ENCODE peak calls at places on chromosomes 6 and 20, in six cellular contexts. One of them, this sample, is unnamed.

GRCh38 chr20:44660506-44660905 is 9.0 kb upstream of the ADA start:
- DNase-seq in nephron progenitor cell: no peak
- DNase-seq in progenitor cell of endocrine pancreas: no peak
- DNase-seq in heart right ventricle: no peak
- DNase-seq in endothelial cell: no peak
- DNase-seq in fibroblast of pulmonary artery: no peak
- DNase-seq in this sample: no peak

GRCh38 chr6:170260686-170261085 is 30.2 kb downstream of the DLL1 start:
- DNase-seq in nephron progenitor cell: no peak
- DNase-seq in progenitor cell of endocrine pancreas: no peak
- DNase-seq in heart right ventricle: no peak
- DNase-seq in endothelial cell: no peak
- DNase-seq in fibroblast of pulmonary artery: no peak
- DNase-seq in this sample: no peak

GRCh38 chr20:39245685-39246311 is 283.7 kb downstream of the DHX35 start:
- DNase-seq in nephron progenitor cell: no peak
- DNase-seq in progenitor cell of endocrine pancreas: no peak
- DNase-seq in heart right ventricle: no peak
- DNase-seq in endothelial cell: no peak
- DNase-seq in fibroblast of pulmonary artery: no peak
- DNase-seq in this sample: no peak

GRCh38 chr6:133705071-133705470 is 183.8 kb upstream of the TCF21 start:
- DNase-seq in nephron progenitor cell: no peak
- DNase-seq in progenitor cell of endocrine pancreas: no peak
- DNase-seq in heart right ventricle: no peak
- DNase-seq in endothelial cell: no peak
- DNase-seq in fibroblast of pulmonary artery: peak; percentile 83
- DNase-seq in this sample: no peak

GRCh38 chr6:128491643-128492206 is 28.7 kb downstream of the PTPRK start:
- DNase-seq in nephron progenitor cell: no peak
- DNase-seq in progenitor cell of endocrine pancreas: no peak
- DNase-seq in heart right ventricle: peak; percentile 63
- DNase-seq in endothelial cell: no peak
- DNase-seq in fibroblast of pulmonary artery: peak; percentile 89
- DNase-seq in this sample: no peak

GRCh38 chr6:165729307-165729936 is 66.4 kb upstream of the PDE10A start:
- DNase-seq in nephron progenitor cell: peak; percentile 66
- DNase-seq in progenitor cell of endocrine pancreas: no peak
- DNase-seq in heart right ventricle: peak; percentile 55
- DNase-seq in endothelial cell: peak; percentile 67
- DNase-seq in fibroblast of pulmonary artery: peak; percentile 51
- DNase-seq in this sample: no peak

GRCh38 chr20:1185781-1186334 is 1.1 kb upstream of the TMEM74B start:
- DNase-seq in nephron progenitor cell: peak; percentile 74
- DNase-seq in progenitor cell of endocrine pancreas: peak; percentile 54
- DNase-seq in heart right ventricle: peak; percentile 48
- DNase-seq in endothelial cell: peak; percentile 80
- DNase-seq in fibroblast of pulmonary artery: peak; percentile 48
- DNase-seq in this sample: no peak

GRCh38 chr6:37624606-37625574 is 72.8 kb downstream of the MDGA1 start:
- DNase-seq in nephron progenitor cell: no peak
- DNase-seq in progenitor cell of endocrine pancreas: no peak
- DNase-seq in heart right ventricle: peak; percentile 27
- DNase-seq in endothelial cell: no peak
- DNase-seq in fibroblast of pulmonary artery: no peak
- DNase-seq in this sample: no peak

GRCh38 chr6:9647043-9647520 is 767.8 kb downstream of the TFAP2A start:
- DNase-seq in nephron progenitor cell: no peak
- DNase-seq in progenitor cell of endocrine pancreas: no peak
- DNase-seq in heart right ventricle: no peak
- DNase-seq in endothelial cell: no peak
- DNase-seq in fibroblast of pulmonary artery: no peak
- DNase-seq in this sample: no peak

GRCh38 chr20:13199279-13199678 is 21.8 kb upstream of the ISM1 start:
- DNase-seq in nephron progenitor cell: no peak
- DNase-seq in progenitor cell of endocrine pancreas: no peak
- DNase-seq in heart right ventricle: no peak
- DNase-seq in endothelial cell: no peak
- DNase-seq in fibroblast of pulmonary artery: no peak
- DNase-seq in this sample: no peak

GRCh38 chr6:125099211-125100017 is 54.2 kb upstream of the TPD52L1 start:
- DNase-seq in nephron progenitor cell: peak; percentile 76
- DNase-seq in progenitor cell of endocrine pancreas: peak; percentile 34
- DNase-seq in heart right ventricle: peak; percentile 58
- DNase-seq in endothelial cell: peak; percentile 58
- DNase-seq in fibroblast of pulmonary artery: peak; percentile 69
- DNase-seq in this sample: no peak

GRCh38 chr6:106360410-106360988 is at the start of gene CRYBG1:
- DNase-seq in nephron progenitor cell: peak; percentile 87
- DNase-seq in progenitor cell of endocrine pancreas: peak; percentile 96
- DNase-seq in heart right ventricle: no peak
- DNase-seq in endothelial cell: peak; percentile 68
- DNase-seq in fibroblast of pulmonary artery: peak; percentile 13
- DNase-seq in this sample: no peak

GRCh38 chr6:90703383-90703782 is 116.5 kb upstream of the MAP3K7 start:
- DNase-seq in nephron progenitor cell: no peak
- DNase-seq in progenitor cell of endocrine pancreas: no peak
- DNase-seq in heart right ventricle: no peak
- DNase-seq in endothelial cell: no peak
- DNase-seq in fibroblast of pulmonary artery: no peak
- DNase-seq in this sample: no peak

GRCh38 chr6:130981409-130981808 is 81.6 kb downstream of the EPB41L2 start:
- DNase-seq in nephron progenitor cell: no peak
- DNase-seq in progenitor cell of endocrine pancreas: no peak
- DNase-seq in heart right ventricle: peak; percentile 59
- DNase-seq in endothelial cell: no peak
- DNase-seq in fibroblast of pulmonary artery: peak; percentile 90
- DNase-seq in this sample: no peak

GRCh38 chr20:3687655-3688054 is 5.8 kb upstream of the ADAM33 start:
- DNase-seq in nephron progenitor cell: no peak
- DNase-seq in progenitor cell of endocrine pancreas: no peak
- DNase-seq in heart right ventricle: peak; percentile 33
- DNase-seq in endothelial cell: no peak
- DNase-seq in fibroblast of pulmonary artery: peak; percentile 75
- DNase-seq in this sample: no peak

GRCh38 chr6:135195522-135195921 is 14.4 kb downstream of the MYB start:
- DNase-seq in nephron progenitor cell: no peak
- DNase-seq in progenitor cell of endocrine pancreas: no peak
- DNase-seq in heart right ventricle: no peak
- DNase-seq in endothelial cell: no peak
- DNase-seq in fibroblast of pulmonary artery: no peak
- DNase-seq in this sample: no peak

GRCh38 chr6:166712554-166713228 is 85.6 kb upstream of the RPS6KA2 start:
- DNase-seq in nephron progenitor cell: no peak
- DNase-seq in progenitor cell of endocrine pancreas: no peak
- DNase-seq in heart right ventricle: no peak
- DNase-seq in endothelial cell: no peak
- DNase-seq in fibroblast of pulmonary artery: no peak
- DNase-seq in this sample: no peak

GRCh38 chr20:8318999-8319614 is 187.0 kb downstream of the PLCB1 start:
- DNase-seq in nephron progenitor cell: no peak
- DNase-seq in progenitor cell of endocrine pancreas: no peak
- DNase-seq in heart right ventricle: no peak
- DNase-seq in endothelial cell: no peak
- DNase-seq in fibroblast of pulmonary artery: no peak
- DNase-seq in this sample: no peak

GRCh38 chr6:24270011-24270410 is 87.8 kb downstream of the DCDC2 start:
- DNase-seq in nephron progenitor cell: no peak
- DNase-seq in progenitor cell of endocrine pancreas: no peak
- DNase-seq in heart right ventricle: no peak
- DNase-seq in endothelial cell: no peak
- DNase-seq in fibroblast of pulmonary artery: no peak
- DNase-seq in this sample: no peak

GRCh38 chr20:20561172-20561571 is 151.3 kb downstream of the RALGAPA2 start:
- DNase-seq in nephron progenitor cell: no peak
- DNase-seq in progenitor cell of endocrine pancreas: no peak
- DNase-seq in heart right ventricle: no peak
- DNase-seq in endothelial cell: no peak
- DNase-seq in fibroblast of pulmonary artery: no peak
- DNase-seq in this sample: no peak

GRCh38 chr6:170503414-170503761 is 49.7 kb downstream of the PSMB1 start:
- DNase-seq in nephron progenitor cell: no peak
- DNase-seq in progenitor cell of endocrine pancreas: no peak
- DNase-seq in heart right ventricle: no peak
- DNase-seq in endothelial cell: no peak
- DNase-seq in fibroblast of pulmonary artery: no peak
- DNase-seq in this sample: no peak

GRCh38 chr20:7410150-7410549 is 530.1 kb downstream of the HAO1 start:
- DNase-seq in nephron progenitor cell: no peak
- DNase-seq in progenitor cell of endocrine pancreas: no peak
- DNase-seq in heart right ventricle: no peak
- DNase-seq in endothelial cell: no peak
- DNase-seq in fibroblast of pulmonary artery: no peak
- DNase-seq in this sample: no peak

GRCh38 chr6:166957087-166957804 is 896 bp upstream of the RNASET2 start:
- DNase-seq in nephron progenitor cell: peak; percentile 34
- DNase-seq in progenitor cell of endocrine pancreas: peak; percentile 15
- DNase-seq in heart right ventricle: peak; percentile 32
- DNase-seq in endothelial cell: no peak
- DNase-seq in fibroblast of pulmonary artery: no peak
- DNase-seq in this sample: no peak

GRCh38 chr6:12886961-12887775 is 170.6 kb downstream of the PHACTR1 start:
- DNase-seq in nephron progenitor cell: no peak
- DNase-seq in progenitor cell of endocrine pancreas: no peak
- DNase-seq in heart right ventricle: no peak
- DNase-seq in endothelial cell: no peak
- DNase-seq in fibroblast of pulmonary artery: no peak
- DNase-seq in this sample: peak; percentile 70

GRCh38 chr6:81847866-81848265 is 95.4 kb upstream of the TENT5A start:
- DNase-seq in nephron progenitor cell: no peak
- DNase-seq in progenitor cell of endocrine pancreas: no peak
- DNase-seq in heart right ventricle: no peak
- DNase-seq in endothelial cell: no peak
- DNase-seq in fibroblast of pulmonary artery: no peak
- DNase-seq in this sample: no peak

DNA sequence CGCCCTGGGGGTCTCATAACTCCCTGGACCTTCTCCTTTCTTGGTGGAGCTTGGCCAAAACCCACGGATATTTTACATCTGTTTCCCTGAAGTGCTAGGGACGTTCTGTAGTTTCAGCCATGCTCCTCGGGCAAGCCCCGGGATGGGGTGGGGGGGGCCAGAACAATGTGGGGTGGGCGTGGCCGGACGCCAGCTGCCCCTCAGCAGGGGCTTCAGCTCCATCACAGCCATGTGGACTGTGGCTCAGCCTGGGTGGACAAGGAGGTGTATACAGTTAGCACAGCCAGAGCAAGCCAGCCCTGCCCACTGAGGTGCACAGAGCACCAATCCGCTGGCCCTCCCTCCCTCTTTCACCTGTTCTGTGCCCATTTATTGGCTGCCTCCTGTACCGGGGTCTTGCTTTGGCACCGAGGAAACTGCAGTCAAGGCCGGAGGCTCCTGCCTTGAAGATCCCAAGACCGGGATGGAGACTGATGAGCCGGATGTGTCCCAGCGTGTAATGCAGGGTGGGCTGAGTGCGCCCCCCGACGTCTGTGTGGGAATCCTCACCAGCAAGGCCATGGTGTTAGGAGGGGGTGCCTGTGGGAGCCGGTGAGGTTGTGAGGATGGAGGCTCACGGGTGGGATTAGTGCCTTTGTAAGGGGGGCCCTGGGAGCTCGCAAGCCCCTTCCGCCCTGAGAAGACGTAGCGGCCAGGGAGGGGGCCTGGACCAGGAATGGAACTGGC is 28.0 kb downstream of the FRMD1 start:
- DNase-seq in nephron progenitor cell: no peak
- DNase-seq in progenitor cell of endocrine pancreas: no peak
- DNase-seq in heart right ventricle: no peak
- DNase-seq in endothelial cell: peak; percentile 44
- DNase-seq in fibroblast of pulmonary artery: peak; percentile 29
- DNase-seq in this sample: no peak
- TF ChIP-seq CTCF in nephron progenitor cell: no peak
- TF ChIP-seq CTCF in progenitor cell of endocrine pancreas: no peak
- TF ChIP-seq CTCF in heart right ventricle: peak; percentile 38
- TF ChIP-seq CTCF in endothelial cell: no peak
- TF ChIP-seq CTCF in fibroblast of pulmonary artery: peak; percentile 17
- TF ChIP-seq CTCF in this sample: peak; percentile 36

DNA sequence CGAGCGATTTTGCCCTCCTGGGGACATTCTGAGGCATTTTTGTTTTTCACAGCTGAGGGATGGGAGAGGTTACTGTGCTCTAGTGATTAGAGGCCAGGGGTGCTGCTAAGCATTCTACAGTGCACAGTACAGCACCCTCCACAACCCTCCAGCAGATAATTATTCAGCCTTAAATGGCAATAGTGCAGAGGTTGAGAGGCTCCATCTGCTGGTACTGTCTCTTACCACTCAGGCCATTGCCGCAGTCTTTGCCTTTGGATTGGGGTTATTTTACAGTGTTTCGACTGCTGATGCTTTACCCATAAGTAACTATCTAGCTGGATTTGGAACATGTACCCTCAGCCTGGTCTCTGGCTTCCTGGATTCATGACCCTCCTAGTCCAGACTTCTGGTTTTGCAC is 705.3 kb downstream of the KIF16B start:
- DNase-seq in nephron progenitor cell: no peak
- DNase-seq in progenitor cell of endocrine pancreas: no peak
- DNase-seq in heart right ventricle: no peak
- DNase-seq in endothelial cell: no peak
- DNase-seq in fibroblast of pulmonary artery: no peak
- DNase-seq in this sample: no peak
- TF ChIP-seq CTCF in nephron progenitor cell: no peak
- TF ChIP-seq CTCF in progenitor cell of endocrine pancreas: no peak
- TF ChIP-seq CTCF in heart right ventricle: no peak
- TF ChIP-seq CTCF in endothelial cell: no peak
- TF ChIP-seq CTCF in fibroblast of pulmonary artery: no peak
- TF ChIP-seq CTCF in this sample: peak; percentile 29

DNA sequence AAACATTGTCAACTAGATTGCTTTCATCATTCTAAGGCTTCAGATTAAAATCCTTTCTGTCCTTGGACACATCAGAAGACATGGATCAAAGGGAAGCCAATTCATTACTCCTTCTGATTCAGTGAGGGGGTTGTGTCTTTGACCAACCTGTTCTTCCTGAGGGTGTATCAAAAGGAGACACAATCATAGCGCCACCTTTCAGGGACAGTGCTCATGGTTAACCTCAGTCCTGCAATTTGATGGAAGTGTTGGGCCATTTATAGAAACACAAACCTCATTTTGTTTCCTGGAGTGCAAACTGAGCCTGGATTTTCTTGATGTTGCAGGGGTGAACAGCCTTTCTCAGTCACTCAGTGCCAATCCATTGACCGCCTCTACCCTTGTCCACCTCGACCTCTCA is 163.9 kb upstream of the SCGN start:
- DNase-seq in nephron progenitor cell: no peak
- DNase-seq in progenitor cell of endocrine pancreas: no peak
- DNase-seq in heart right ventricle: no peak
- DNase-seq in endothelial cell: no peak
- DNase-seq in fibroblast of pulmonary artery: no peak
- DNase-seq in this sample: no peak
- TF ChIP-seq CTCF in nephron progenitor cell: no peak
- TF ChIP-seq CTCF in progenitor cell of endocrine pancreas: no peak
- TF ChIP-seq CTCF in heart right ventricle: no peak
- TF ChIP-seq CTCF in endothelial cell: no peak
- TF ChIP-seq CTCF in fibroblast of pulmonary artery: no peak
- TF ChIP-seq CTCF in this sample: no peak

GRCh38 chr6:108359901-108360882 is 65.3 kb downstream of the AFG1L start:
- DNase-seq in nephron progenitor cell: no peak
- DNase-seq in progenitor cell of endocrine pancreas: no peak
- DNase-seq in heart right ventricle: no peak
- DNase-seq in endothelial cell: no peak
- DNase-seq in fibroblast of pulmonary artery: no peak
- DNase-seq in this sample: no peak
- TF ChIP-seq CTCF in nephron progenitor cell: no peak
- TF ChIP-seq CTCF in progenitor cell of endocrine pancreas: no peak
- TF ChIP-seq CTCF in heart right ventricle: no peak
- TF ChIP-seq CTCF in endothelial cell: no peak
- TF ChIP-seq CTCF in fibroblast of pulmonary artery: peak; percentile 13
- TF ChIP-seq CTCF in this sample: peak; percentile 35